ENCODE peak calls at places on chromosomes 13 and 19, in seven cellular contexts. One of them, this sample, is unnamed.

GRCh38 chr13:42696191-42696590 is 85.2 kb upstream of the FAM216B start:
- DNase-seq in cardiac muscle cell: peak; percentile 57
- DNase-seq in PC-3: peak; percentile 80
- DNase-seq in breast epithelium: no peak
- DNase-seq in naive thymus-derived CD4-positive, alpha-beta T cell: no peak
- DNase-seq in upper lobe of right lung: no peak
- DNase-seq in AG04450: peak; percentile 23
- DNase-seq in this sample: no peak

GRCh38 chr13:33884506-33885221 is 66.7 kb downstream of the RFC3 start:
- DNase-seq in cardiac muscle cell: peak; percentile 6
- DNase-seq in PC-3: no peak
- DNase-seq in breast epithelium: no peak
- DNase-seq in naive thymus-derived CD4-positive, alpha-beta T cell: no peak
- DNase-seq in upper lobe of right lung: no peak
- DNase-seq in AG04450: no peak
- DNase-seq in this sample: no peak

GRCh38 chr19:46813570-46814358 is 25.4 kb upstream of the SLC1A5 start:
- DNase-seq in cardiac muscle cell: peak; percentile 90
- DNase-seq in PC-3: peak; percentile 43
- DNase-seq in breast epithelium: peak; percentile 95
- DNase-seq in naive thymus-derived CD4-positive, alpha-beta T cell: no peak
- DNase-seq in upper lobe of right lung: peak; percentile 92
- DNase-seq in AG04450: no peak
- DNase-seq in this sample: no peak

GRCh38 chr13:105638446-105638845 is 897.0 kb downstream of the EFNB2 start:
- DNase-seq in cardiac muscle cell: no peak
- DNase-seq in PC-3: no peak
- DNase-seq in breast epithelium: no peak
- DNase-seq in naive thymus-derived CD4-positive, alpha-beta T cell: no peak
- DNase-seq in upper lobe of right lung: no peak
- DNase-seq in AG04450: no peak
- DNase-seq in this sample: no peak

GRCh38 chr19:42352216-42352892 is 26.9 kb downstream of the MEGF8 start:
- DNase-seq in cardiac muscle cell: no peak
- DNase-seq in PC-3: peak; percentile 1
- DNase-seq in breast epithelium: no peak
- DNase-seq in naive thymus-derived CD4-positive, alpha-beta T cell: no peak
- DNase-seq in upper lobe of right lung: no peak
- DNase-seq in AG04450: no peak
- DNase-seq in this sample: peak; percentile 6

GRCh38 chr19:43780706-43781525 is at the start of gene KCNN4:
- DNase-seq in cardiac muscle cell: no peak
- DNase-seq in PC-3: peak; percentile 77
- DNase-seq in breast epithelium: no peak
- DNase-seq in naive thymus-derived CD4-positive, alpha-beta T cell: no peak
- DNase-seq in upper lobe of right lung: peak; percentile 70
- DNase-seq in AG04450: no peak
- DNase-seq in this sample: peak; percentile 83

GRCh38 chr13:110788778-110789177 is 75.3 kb downstream of the ING1 start:
- DNase-seq in cardiac muscle cell: no peak
- DNase-seq in PC-3: no peak
- DNase-seq in breast epithelium: no peak
- DNase-seq in naive thymus-derived CD4-positive, alpha-beta T cell: no peak
- DNase-seq in upper lobe of right lung: no peak
- DNase-seq in AG04450: no peak
- DNase-seq in this sample: no peak

GRCh38 chr13:28488376-28489005 is 6.4 kb downstream of the FLT1 start:
- DNase-seq in cardiac muscle cell: no peak
- DNase-seq in PC-3: no peak
- DNase-seq in breast epithelium: no peak
- DNase-seq in naive thymus-derived CD4-positive, alpha-beta T cell: no peak
- DNase-seq in upper lobe of right lung: no peak
- DNase-seq in AG04450: no peak
- DNase-seq in this sample: no peak

GRCh38 chr13:94656766-94657165 is 55.1 kb downstream of the GPR180 start:
- DNase-seq in cardiac muscle cell: peak; percentile 75
- DNase-seq in PC-3: peak; percentile 76
- DNase-seq in breast epithelium: no peak
- DNase-seq in naive thymus-derived CD4-positive, alpha-beta T cell: no peak
- DNase-seq in upper lobe of right lung: no peak
- DNase-seq in AG04450: peak; percentile 91
- DNase-seq in this sample: no peak

GRCh38 chr19:31285744-31286143 is 63.5 kb downstream of the TSHZ3 start:
- DNase-seq in cardiac muscle cell: peak; percentile 70
- DNase-seq in PC-3: no peak
- DNase-seq in breast epithelium: no peak
- DNase-seq in naive thymus-derived CD4-positive, alpha-beta T cell: no peak
- DNase-seq in upper lobe of right lung: peak; percentile 38
- DNase-seq in AG04450: peak; percentile 21
- DNase-seq in this sample: no peak

GRCh38 chr13:66365101-66365500 is 865.0 kb downstream of the PCDH9 start:
- DNase-seq in cardiac muscle cell: no peak
- DNase-seq in PC-3: no peak
- DNase-seq in breast epithelium: no peak
- DNase-seq in naive thymus-derived CD4-positive, alpha-beta T cell: no peak
- DNase-seq in upper lobe of right lung: no peak
- DNase-seq in AG04450: no peak
- DNase-seq in this sample: no peak

GRCh38 chr13:68050746-68051145 is 820.6 kb upstream of the PCDH9 start:
- DNase-seq in cardiac muscle cell: no peak
- DNase-seq in PC-3: peak; percentile 6
- DNase-seq in breast epithelium: no peak
- DNase-seq in naive thymus-derived CD4-positive, alpha-beta T cell: no peak
- DNase-seq in upper lobe of right lung: no peak
- DNase-seq in AG04450: no peak
- DNase-seq in this sample: no peak

GRCh38 chr19:30312582-30313352 is 59.4 kb upstream of the ZNF536 start:
- DNase-seq in cardiac muscle cell: no peak
- DNase-seq in PC-3: no peak
- DNase-seq in breast epithelium: no peak
- DNase-seq in naive thymus-derived CD4-positive, alpha-beta T cell: no peak
- DNase-seq in upper lobe of right lung: no peak
- DNase-seq in AG04450: no peak
- DNase-seq in this sample: no peak

GRCh38 chr19:18852634-18853033 is 20.9 kb downstream of the UPF1 start:
- DNase-seq in cardiac muscle cell: no peak
- DNase-seq in PC-3: no peak
- DNase-seq in breast epithelium: no peak
- DNase-seq in naive thymus-derived CD4-positive, alpha-beta T cell: no peak
- DNase-seq in upper lobe of right lung: peak; percentile 51
- DNase-seq in AG04450: no peak
- DNase-seq in this sample: no peak

GRCh38 chr13:59425211-59425721 is 738.5 kb downstream of the DIAPH3 start:
- DNase-seq in cardiac muscle cell: peak; percentile 64
- DNase-seq in PC-3: no peak
- DNase-seq in breast epithelium: no peak
- DNase-seq in naive thymus-derived CD4-positive, alpha-beta T cell: no peak
- DNase-seq in upper lobe of right lung: no peak
- DNase-seq in AG04450: peak; percentile 51
- DNase-seq in this sample: no peak

GRCh38 chr19:51469162-51469561 is 9.2 kb upstream of the CEACAM18 start:
- DNase-seq in cardiac muscle cell: no peak
- DNase-seq in PC-3: no peak
- DNase-seq in breast epithelium: peak; percentile 3
- DNase-seq in naive thymus-derived CD4-positive, alpha-beta T cell: no peak
- DNase-seq in upper lobe of right lung: no peak
- DNase-seq in AG04450: no peak
- DNase-seq in this sample: no peak

GRCh38 chr13:77300176-77301141 is 26.4 kb downstream of the MYCBP2 start:
- DNase-seq in cardiac muscle cell: peak; percentile 81
- DNase-seq in PC-3: peak; percentile 23
- DNase-seq in breast epithelium: no peak
- DNase-seq in naive thymus-derived CD4-positive, alpha-beta T cell: no peak
- DNase-seq in upper lobe of right lung: no peak
- DNase-seq in AG04450: peak; percentile 39
- DNase-seq in this sample: no peak

GRCh38 chr19:16326401-16327130 is 1.9 kb downstream of the KLF2 start:
- DNase-seq in cardiac muscle cell: peak; percentile 34
- DNase-seq in PC-3: no peak
- DNase-seq in breast epithelium: no peak
- DNase-seq in naive thymus-derived CD4-positive, alpha-beta T cell: peak; percentile 76
- DNase-seq in upper lobe of right lung: peak; percentile 68
- DNase-seq in AG04450: no peak
- DNase-seq in this sample: peak; percentile 68

GRCh38 chr13:40993119-40993518 is 26.0 kb downstream of the ELF1 start:
- DNase-seq in cardiac muscle cell: peak; percentile 26
- DNase-seq in PC-3: no peak
- DNase-seq in breast epithelium: no peak
- DNase-seq in naive thymus-derived CD4-positive, alpha-beta T cell: no peak
- DNase-seq in upper lobe of right lung: no peak
- DNase-seq in AG04450: no peak
- DNase-seq in this sample: no peak

GRCh38 chr13:40993987-40994386 is 25.1 kb downstream of the ELF1 start:
- DNase-seq in cardiac muscle cell: no peak
- DNase-seq in PC-3: peak; percentile 91
- DNase-seq in breast epithelium: no peak
- DNase-seq in naive thymus-derived CD4-positive, alpha-beta T cell: no peak
- DNase-seq in upper lobe of right lung: no peak
- DNase-seq in AG04450: no peak
- DNase-seq in this sample: no peak

GRCh38 chr13:40995997-40996396 is 23.1 kb downstream of the ELF1 start:
- DNase-seq in cardiac muscle cell: no peak
- DNase-seq in PC-3: no peak
- DNase-seq in breast epithelium: no peak
- DNase-seq in naive thymus-derived CD4-positive, alpha-beta T cell: no peak
- DNase-seq in upper lobe of right lung: no peak
- DNase-seq in AG04450: no peak
- DNase-seq in this sample: no peak

GRCh38 chr13:40996433-40997095 is 22.6 kb downstream of the ELF1 start:
- DNase-seq in cardiac muscle cell: no peak
- DNase-seq in PC-3: no peak
- DNase-seq in breast epithelium: no peak
- DNase-seq in naive thymus-derived CD4-positive, alpha-beta T cell: no peak
- DNase-seq in upper lobe of right lung: no peak
- DNase-seq in AG04450: no peak
- DNase-seq in this sample: no peak

DNA sequence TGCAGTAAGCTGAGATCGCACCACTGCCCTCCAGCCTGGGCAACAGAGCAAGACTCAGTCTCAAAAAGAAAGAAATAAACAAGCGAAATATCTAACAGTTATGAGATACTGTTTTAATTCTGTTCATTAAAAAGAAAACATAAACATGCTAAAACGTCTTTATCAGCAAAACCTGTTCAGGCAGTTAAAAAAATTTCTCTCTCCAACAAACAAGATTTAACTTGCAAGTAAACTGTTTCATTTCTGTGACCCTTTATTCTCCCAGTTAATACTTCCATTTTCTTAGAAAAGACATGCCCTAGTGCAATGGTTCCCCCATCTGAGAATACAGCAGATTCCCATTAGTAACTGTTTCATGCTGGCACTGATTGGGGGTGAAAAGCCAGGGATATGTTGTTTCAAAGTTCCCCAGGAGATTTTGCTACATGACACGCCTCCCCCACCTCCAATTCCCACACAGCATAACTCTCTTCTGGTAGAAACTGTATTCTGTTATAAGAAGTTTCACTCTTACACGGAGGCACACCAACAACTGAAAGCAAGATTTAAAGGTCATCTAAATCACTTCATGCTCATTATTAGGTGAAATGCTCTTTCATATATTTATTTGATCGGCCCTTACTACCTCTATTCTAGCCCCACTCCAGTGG is 24.4 kb downstream of the ELF1 start:
- DNase-seq in cardiac muscle cell: no peak
- DNase-seq in PC-3: no peak
- DNase-seq in breast epithelium: no peak
- DNase-seq in naive thymus-derived CD4-positive, alpha-beta T cell: no peak
- DNase-seq in upper lobe of right lung: no peak
- DNase-seq in AG04450: no peak
- DNase-seq in this sample: no peak
- H3K4me3 ChIP-seq in cardiac muscle cell: no peak overlapping the region
- H3K4me3 ChIP-seq in PC-3: no peak overlapping the region
- H3K4me3 ChIP-seq in breast epithelium: no peak overlapping the region
- H3K4me3 ChIP-seq in naive thymus-derived CD4-positive, alpha-beta T cell: no peak overlapping the region
- H3K4me3 ChIP-seq in upper lobe of right lung: no peak overlapping the region
- H3K4me3 ChIP-seq in AG04450: no peak overlapping the region
- H3K4me3 ChIP-seq in this sample: peak overlapping the region; percentile 5

DNA sequence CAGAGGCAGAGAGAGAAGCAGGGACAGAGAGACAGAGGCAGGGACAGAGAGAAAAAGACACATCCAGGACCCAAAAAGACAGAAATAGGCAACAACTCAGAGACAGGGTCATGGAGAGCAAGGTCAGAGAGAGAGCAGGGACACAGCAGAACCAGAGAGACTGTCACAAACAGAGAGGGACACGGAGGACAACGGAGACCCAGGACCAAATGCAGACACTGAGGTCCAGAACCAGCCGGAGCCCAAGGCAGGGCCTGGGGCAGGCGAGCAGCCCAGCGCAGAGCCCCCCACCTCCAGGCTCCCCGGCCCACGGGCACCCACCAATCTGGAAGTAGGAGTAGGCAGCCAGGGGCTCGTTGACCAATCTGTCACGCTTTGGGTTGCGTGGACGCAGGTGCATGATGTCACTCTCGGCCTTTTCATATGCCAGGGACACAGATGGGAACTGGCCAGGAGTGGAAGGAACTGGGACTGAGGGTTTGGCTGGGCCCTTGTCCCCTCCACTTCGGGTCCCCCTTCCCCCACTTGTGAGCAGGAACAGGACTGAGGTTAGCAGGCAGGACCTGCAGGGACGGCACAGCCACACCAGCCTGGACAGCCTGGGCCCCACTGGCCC is 8.1 kb downstream of the TMEM147 start:
- DNase-seq in cardiac muscle cell: no peak
- DNase-seq in PC-3: no peak
- DNase-seq in breast epithelium: no peak
- DNase-seq in naive thymus-derived CD4-positive, alpha-beta T cell: no peak
- DNase-seq in upper lobe of right lung: no peak
- DNase-seq in AG04450: no peak
- DNase-seq in this sample: no peak
- H3K27me3 ChIP-seq in cardiac muscle cell: peaks cover 5% of the 10 kb centered on the region
- H3K27me3 ChIP-seq in PC-3: no peaks in the 10 kb centered on the region
- H3K27me3 ChIP-seq in breast epithelium: peaks cover 5% of the 10 kb centered on the region
- H3K27me3 ChIP-seq in naive thymus-derived CD4-positive, alpha-beta T cell: no peaks in the 10 kb centered on the region
- H3K27me3 ChIP-seq in upper lobe of right lung: peaks cover 6% of the 10 kb centered on the region
- H3K27me3 ChIP-seq in AG04450: peaks cover 7% of the 10 kb centered on the region
- H3K27me3 ChIP-seq in this sample: no peaks in the 10 kb centered on the region

DNA sequence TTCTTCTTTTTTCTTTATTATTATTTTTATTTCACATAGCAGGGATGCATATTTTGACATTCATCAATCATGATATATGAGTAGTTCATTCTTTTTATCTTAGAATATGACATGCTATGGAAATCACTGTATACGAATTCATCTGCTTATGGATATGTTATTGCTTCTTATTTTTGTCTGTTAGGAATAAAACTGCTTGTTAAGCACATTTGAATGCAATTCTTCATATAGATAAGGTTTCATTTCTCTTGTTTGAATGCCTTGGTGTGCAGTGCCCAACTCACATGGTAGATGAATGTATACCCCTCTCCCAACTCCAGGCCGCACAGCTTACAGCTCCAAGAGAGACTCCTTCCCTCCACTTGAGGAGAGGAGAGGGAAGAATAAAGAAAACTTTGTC is 11.3 kb downstream of the ZNF776 start:
- DNase-seq in cardiac muscle cell: no peak
- DNase-seq in PC-3: no peak
- DNase-seq in breast epithelium: no peak
- DNase-seq in naive thymus-derived CD4-positive, alpha-beta T cell: no peak
- DNase-seq in upper lobe of right lung: no peak
- DNase-seq in AG04450: no peak
- DNase-seq in this sample: no peak
- H3K4me3 ChIP-seq in cardiac muscle cell: no peak overlapping the region
- H3K4me3 ChIP-seq in PC-3: no peak overlapping the region
- H3K4me3 ChIP-seq in breast epithelium: no peak overlapping the region
- H3K4me3 ChIP-seq in naive thymus-derived CD4-positive, alpha-beta T cell: no peak overlapping the region
- H3K4me3 ChIP-seq in upper lobe of right lung: no peak overlapping the region
- H3K4me3 ChIP-seq in AG04450: no peak overlapping the region
- H3K4me3 ChIP-seq in this sample: peak overlapping the region; percentile 8

GRCh38 chr19:918152-918437 is 962 bp downstream of the KISS1R start:
- DNase-seq in cardiac muscle cell: no peak
- DNase-seq in PC-3: no peak
- DNase-seq in breast epithelium: no peak
- DNase-seq in naive thymus-derived CD4-positive, alpha-beta T cell: no peak
- DNase-seq in upper lobe of right lung: no peak
- DNase-seq in AG04450: no peak
- DNase-seq in this sample: no peak
- H3K27me3 ChIP-seq in cardiac muscle cell: peaks cover 54% of the 10 kb centered on the region
- H3K27me3 ChIP-seq in PC-3: peaks cover 7% of the 10 kb centered on the region
- H3K27me3 ChIP-seq in breast epithelium: peaks cover 36% of the 10 kb centered on the region
- H3K27me3 ChIP-seq in naive thymus-derived CD4-positive, alpha-beta T cell: no peaks in the 10 kb centered on the region
- H3K27me3 ChIP-seq in upper lobe of right lung: peaks cover 56% of the 10 kb centered on the region
- H3K27me3 ChIP-seq in AG04450: peaks cover 27% of the 10 kb centered on the region
- H3K27me3 ChIP-seq in this sample: no peaks in the 10 kb centered on the region

This sample was measured in CD4-positive, alpha-beta memory T cell.